ENCODE peak calls at places on chromosomes 7 and 10, in five cellular contexts. One of them, this sample, is unnamed.

GRCh38 chr7:139937685-139938084 is 108.6 kb downstream of the TBXAS1 start:
- DNase-seq in AG09319: no peak
- DNase-seq in brain microvascular endothelial cell: no peak
- DNase-seq in neural crest cell: no peak
- DNase-seq in cardiac fibroblast: no peak
- DNase-seq in this sample: no peak

GRCh38 chr7:44291733-44292395 is 33.5 kb downstream of the CAMK2B start:
- DNase-seq in AG09319: no peak
- DNase-seq in brain microvascular endothelial cell: no peak
- DNase-seq in neural crest cell: no peak
- DNase-seq in cardiac fibroblast: peak; percentile 24
- DNase-seq in this sample: no peak

GRCh38 chr10:63464402-63465292 is 1.1 kb downstream of the JMJD1C start:
- DNase-seq in AG09319: no peak
- DNase-seq in brain microvascular endothelial cell: peak; percentile 11
- DNase-seq in neural crest cell: no peak
- DNase-seq in cardiac fibroblast: peak; percentile 46
- DNase-seq in this sample: no peak

GRCh38 chr10:101693701-101694055 is 1.3 kb downstream of the FBXW4 start:
- DNase-seq in AG09319: peak; percentile 14
- DNase-seq in brain microvascular endothelial cell: peak; percentile 43
- DNase-seq in neural crest cell: peak; percentile 16
- DNase-seq in cardiac fibroblast: peak; percentile 70
- DNase-seq in this sample: no peak

GRCh38 chr10:75926763-75927162 is 495.3 kb downstream of the LRMDA start:
- DNase-seq in AG09319: no peak
- DNase-seq in brain microvascular endothelial cell: peak; percentile 17
- DNase-seq in neural crest cell: no peak
- DNase-seq in cardiac fibroblast: no peak
- DNase-seq in this sample: no peak

GRCh38 chr10:3825244-3825643 is 40.2 kb upstream of the KLF6 start:
- DNase-seq in AG09319: no peak
- DNase-seq in brain microvascular endothelial cell: peak; percentile 75
- DNase-seq in neural crest cell: no peak
- DNase-seq in cardiac fibroblast: peak; percentile 86
- DNase-seq in this sample: no peak

GRCh38 chr7:151439855-151440798 is at the start of gene CRYGN:
- DNase-seq in AG09319: no peak
- DNase-seq in brain microvascular endothelial cell: no peak
- DNase-seq in neural crest cell: no peak
- DNase-seq in cardiac fibroblast: no peak
- DNase-seq in this sample: no peak

GRCh38 chr10:123603130-123603529 is 63.0 kb upstream of the GPR26 start:
- DNase-seq in AG09319: no peak
- DNase-seq in brain microvascular endothelial cell: no peak
- DNase-seq in neural crest cell: no peak
- DNase-seq in cardiac fibroblast: no peak
- DNase-seq in this sample: no peak

GRCh38 chr10:105062881-105063280 is 421.8 kb downstream of the SORCS3 start:
- DNase-seq in AG09319: no peak
- DNase-seq in brain microvascular endothelial cell: no peak
- DNase-seq in neural crest cell: no peak
- DNase-seq in cardiac fibroblast: no peak
- DNase-seq in this sample: no peak

GRCh38 chr7:1231214-1232102 is 1.2 kb upstream of the UNCX start:
- DNase-seq in AG09319: no peak
- DNase-seq in brain microvascular endothelial cell: no peak
- DNase-seq in neural crest cell: no peak
- DNase-seq in cardiac fibroblast: no peak
- DNase-seq in this sample: no peak

GRCh38 chr7:103679156-103680132 is 233.4 kb upstream of the SLC26A5 start:
- DNase-seq in AG09319: no peak
- DNase-seq in brain microvascular endothelial cell: no peak
- DNase-seq in neural crest cell: no peak
- DNase-seq in cardiac fibroblast: peak; percentile 61
- DNase-seq in this sample: no peak

GRCh38 chr10:4885142-4885541 is 59.1 kb downstream of the AKR1E2 start:
- DNase-seq in AG09319: no peak
- DNase-seq in brain microvascular endothelial cell: no peak
- DNase-seq in neural crest cell: no peak
- DNase-seq in cardiac fibroblast: no peak
- DNase-seq in this sample: no peak

GRCh38 chr7:82081644-82082224 is 311.9 kb upstream of the HGF start:
- DNase-seq in AG09319: no peak
- DNase-seq in brain microvascular endothelial cell: no peak
- DNase-seq in neural crest cell: no peak
- DNase-seq in cardiac fibroblast: no peak
- DNase-seq in this sample: no peak

GRCh38 chr10:127983701-127984100 is 76.8 kb downstream of the PTPRE start:
- DNase-seq in AG09319: no peak
- DNase-seq in brain microvascular endothelial cell: no peak
- DNase-seq in neural crest cell: no peak
- DNase-seq in cardiac fibroblast: no peak
- DNase-seq in this sample: no peak

GRCh38 chr7:150936018-150936417 is 42.1 kb downstream of the KCNH2 start:
- DNase-seq in AG09319: no peak
- DNase-seq in brain microvascular endothelial cell: no peak
- DNase-seq in neural crest cell: no peak
- DNase-seq in cardiac fibroblast: no peak
- DNase-seq in this sample: no peak

GRCh38 chr7:81725496-81726117 is 44.2 kb downstream of the HGF start:
- DNase-seq in AG09319: peak; percentile 73
- DNase-seq in brain microvascular endothelial cell: peak; percentile 88
- DNase-seq in neural crest cell: no peak
- DNase-seq in cardiac fibroblast: peak; percentile 94
- DNase-seq in this sample: no peak

GRCh38 chr10:43043342-43043772 is 33.5 kb upstream of the RET start:
- DNase-seq in AG09319: no peak
- DNase-seq in brain microvascular endothelial cell: no peak
- DNase-seq in neural crest cell: no peak
- DNase-seq in cardiac fibroblast: no peak
- DNase-seq in this sample: no peak

GRCh38 chr7:50142421-50143113 is 49.5 kb upstream of the ZPBP start:
- DNase-seq in AG09319: peak; percentile 7
- DNase-seq in brain microvascular endothelial cell: peak; percentile 17
- DNase-seq in neural crest cell: no peak
- DNase-seq in cardiac fibroblast: peak; percentile 54
- DNase-seq in this sample: no peak

GRCh38 chr7:95052692-95053091 is 145.3 kb downstream of the PPP1R9A start:
- DNase-seq in AG09319: no peak
- DNase-seq in brain microvascular endothelial cell: no peak
- DNase-seq in neural crest cell: no peak
- DNase-seq in cardiac fibroblast: no peak
- DNase-seq in this sample: no peak

GRCh38 chr7:139515266-139515665 is 8.2 kb upstream of the CLEC2L start:
- DNase-seq in AG09319: no peak
- DNase-seq in brain microvascular endothelial cell: no peak
- DNase-seq in neural crest cell: no peak
- DNase-seq in cardiac fibroblast: no peak
- DNase-seq in this sample: no peak

GRCh38 chr10:69004821-69005220 is 16.2 kb downstream of the KIFBP start:
- DNase-seq in AG09319: peak; percentile 47
- DNase-seq in brain microvascular endothelial cell: peak; percentile 12
- DNase-seq in neural crest cell: no peak
- DNase-seq in cardiac fibroblast: peak; percentile 81
- DNase-seq in this sample: no peak

GRCh38 chr7:26147030-26147429 is 5.0 kb upstream of the NFE2L3 start:
- DNase-seq in AG09319: no peak
- DNase-seq in brain microvascular endothelial cell: no peak
- DNase-seq in neural crest cell: no peak
- DNase-seq in cardiac fibroblast: no peak
- DNase-seq in this sample: no peak

GRCh38 chr7:157464111-157464970 is 127.5 kb downstream of the DNAJB6 start:
- DNase-seq in AG09319: no peak
- DNase-seq in brain microvascular endothelial cell: no peak
- DNase-seq in neural crest cell: peak; percentile 49
- DNase-seq in cardiac fibroblast: no peak
- DNase-seq in this sample: peak; percentile 75

GRCh38 chr10:75233444-75234016 is 2.2 kb downstream of the COMTD1 start:
- DNase-seq in AG09319: no peak
- DNase-seq in brain microvascular endothelial cell: no peak
- DNase-seq in neural crest cell: no peak
- DNase-seq in cardiac fibroblast: no peak
- DNase-seq in this sample: no peak

GRCh38 chr7:13560441-13560840 is 429.0 kb downstream of the ETV1 start:
- DNase-seq in AG09319: no peak
- DNase-seq in brain microvascular endothelial cell: peak; percentile 74
- DNase-seq in neural crest cell: no peak
- DNase-seq in cardiac fibroblast: peak; percentile 83
- DNase-seq in this sample: no peak

GRCh38 chr10:72171175-72171630 is 44.6 kb upstream of the ANAPC16 start:
- DNase-seq in AG09319: no peak
- DNase-seq in brain microvascular endothelial cell: peak; percentile 81
- DNase-seq in neural crest cell: no peak
- DNase-seq in cardiac fibroblast: peak; percentile 86
- DNase-seq in this sample: no peak

GRCh38 chr10:132630666-132631347 is 93.2 kb downstream of the INPP5A start:
- DNase-seq in AG09319: no peak
- DNase-seq in brain microvascular endothelial cell: no peak
- DNase-seq in neural crest cell: no peak
- DNase-seq in cardiac fibroblast: peak; percentile 36
- DNase-seq in this sample: no peak

GRCh38 chr7:94394399-94395140 is at the start of gene COL1A2:
- DNase-seq in AG09319: peak; percentile 99
- DNase-seq in brain microvascular endothelial cell: peak; percentile 96
- DNase-seq in neural crest cell: peak; percentile 38
- DNase-seq in cardiac fibroblast: peak; percentile 99
- DNase-seq in this sample: no peak

GRCh38 chr10:42952358-42952757 is 124.5 kb upstream of the RET start:
- DNase-seq in AG09319: no peak
- DNase-seq in brain microvascular endothelial cell: no peak
- DNase-seq in neural crest cell: peak; percentile 53
- DNase-seq in cardiac fibroblast: no peak
- DNase-seq in this sample: no peak

GRCh38 chr7:93574269-93574645 is 267 bp downstream of the CALCR start:
- DNase-seq in AG09319: no peak
- DNase-seq in brain microvascular endothelial cell: no peak
- DNase-seq in neural crest cell: no peak
- DNase-seq in cardiac fibroblast: no peak
- DNase-seq in this sample: no peak

GRCh38 chr7:2667843-2668242 is 20.2 kb upstream of the AMZ1 start:
- DNase-seq in AG09319: no peak
- DNase-seq in brain microvascular endothelial cell: no peak
- DNase-seq in neural crest cell: no peak
- DNase-seq in cardiac fibroblast: no peak
- DNase-seq in this sample: no peak

GRCh38 chr10:21526952-21527633 is 1.6 kb upstream of the SKIDA1 start:
- DNase-seq in AG09319: no peak
- DNase-seq in brain microvascular endothelial cell: peak; percentile 42
- DNase-seq in neural crest cell: no peak
- DNase-seq in cardiac fibroblast: peak; percentile 75
- DNase-seq in this sample: no peak

GRCh38 chr7:70602135-70602534 is 529.8 kb upstream of the GALNT17 start:
- DNase-seq in AG09319: no peak
- DNase-seq in brain microvascular endothelial cell: no peak
- DNase-seq in neural crest cell: no peak
- DNase-seq in cardiac fibroblast: no peak
- DNase-seq in this sample: no peak

GRCh38 chr7:67438913-67439312 is 442.3 kb downstream of the TYW1 start:
- DNase-seq in AG09319: no peak
- DNase-seq in brain microvascular endothelial cell: no peak
- DNase-seq in neural crest cell: no peak
- DNase-seq in cardiac fibroblast: no peak
- DNase-seq in this sample: no peak
- TF ChIP-seq CTCF in AG09319: no peak
- TF ChIP-seq CTCF in brain microvascular endothelial cell: no peak
- TF ChIP-seq CTCF in neural crest cell: no peak
- TF ChIP-seq CTCF in cardiac fibroblast: no peak
- TF ChIP-seq CTCF in this sample: no peak

DNA sequence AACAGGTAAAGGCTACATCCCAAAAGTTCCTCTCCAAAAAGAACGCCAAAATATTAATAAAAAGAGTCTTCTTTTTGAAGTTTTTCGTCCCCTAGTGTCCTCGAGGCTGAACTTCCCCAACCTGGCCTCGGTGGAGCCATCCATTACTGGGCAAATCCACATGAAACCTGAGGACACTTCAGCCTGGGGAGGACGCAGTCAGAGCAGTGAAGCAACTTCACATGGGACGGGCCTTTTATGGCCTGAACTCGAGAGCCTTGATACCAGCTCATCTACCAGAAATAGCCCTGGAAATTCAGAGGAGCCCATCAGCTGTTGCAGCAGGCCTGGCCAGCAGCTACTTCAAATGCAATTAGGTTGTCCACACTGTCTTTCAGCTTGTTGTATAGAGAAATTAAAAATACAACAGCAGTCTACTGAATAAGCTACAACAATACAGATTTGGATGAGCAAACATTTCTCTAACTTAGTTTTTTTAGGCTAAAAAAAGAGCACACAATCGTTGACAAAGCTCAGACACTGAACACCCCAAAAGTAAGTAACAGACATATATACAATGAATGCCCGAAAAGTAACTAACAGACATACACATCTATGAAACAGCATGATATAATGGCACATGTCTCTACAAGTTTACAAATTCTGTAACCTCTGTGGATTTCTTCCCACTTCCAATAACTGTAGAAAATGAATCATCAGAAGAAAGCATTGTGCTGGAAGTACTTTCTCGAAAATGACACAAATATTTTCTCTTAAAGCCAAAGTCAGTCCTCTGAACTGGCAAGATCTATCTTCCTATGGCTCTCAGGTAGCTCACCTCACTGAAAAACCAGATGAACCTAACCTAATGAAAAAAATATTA is at the start of gene SVIL:
- DNase-seq in AG09319: no peak
- DNase-seq in brain microvascular endothelial cell: peak; percentile 92
- DNase-seq in neural crest cell: no peak
- DNase-seq in cardiac fibroblast: peak; percentile 90
- DNase-seq in this sample: no peak
- TF ChIP-seq CTCF in AG09319: no peak
- TF ChIP-seq CTCF in brain microvascular endothelial cell: peak; percentile 3
- TF ChIP-seq CTCF in neural crest cell: peak; percentile 24
- TF ChIP-seq CTCF in cardiac fibroblast: no peak
- TF ChIP-seq CTCF in this sample: no peak

GRCh38 chr7:28032738-28033380 is 147.7 kb downstream of the JAZF1 start:
- DNase-seq in AG09319: no peak
- DNase-seq in brain microvascular endothelial cell: no peak
- DNase-seq in neural crest cell: no peak
- DNase-seq in cardiac fibroblast: no peak
- DNase-seq in this sample: no peak
- TF ChIP-seq CTCF in AG09319: no peak
- TF ChIP-seq CTCF in brain microvascular endothelial cell: peak; percentile 27
- TF ChIP-seq CTCF in neural crest cell: no peak
- TF ChIP-seq CTCF in cardiac fibroblast: no peak
- TF ChIP-seq CTCF in this sample: peak; percentile 8

GRCh38 chr7:73976761-73977625 is 51.0 kb upstream of the ELN start:
- DNase-seq in AG09319: no peak
- DNase-seq in brain microvascular endothelial cell: no peak
- DNase-seq in neural crest cell: no peak
- DNase-seq in cardiac fibroblast: no peak
- DNase-seq in this sample: no peak

GRCh38 chr7:73980206-73980605 is 47.8 kb upstream of the ELN start:
- DNase-seq in AG09319: no peak
- DNase-seq in brain microvascular endothelial cell: no peak
- DNase-seq in neural crest cell: no peak
- DNase-seq in cardiac fibroblast: no peak
- DNase-seq in this sample: no peak

GRCh38 chr7:73974948-73975926 is 52.7 kb upstream of the ELN start:
- DNase-seq in AG09319: no peak
- DNase-seq in brain microvascular endothelial cell: no peak
- DNase-seq in neural crest cell: no peak
- DNase-seq in cardiac fibroblast: no peak
- DNase-seq in this sample: no peak

GRCh38 chr7:73977626-73978618 is 50.1 kb upstream of the ELN start:
- DNase-seq in AG09319: no peak
- DNase-seq in brain microvascular endothelial cell: no peak
- DNase-seq in neural crest cell: no peak
- DNase-seq in cardiac fibroblast: no peak
- DNase-seq in this sample: no peak

GRCh38 chr7:73978681-73979563 is 49.1 kb upstream of the ELN start:
- DNase-seq in AG09319: no peak
- DNase-seq in brain microvascular endothelial cell: peak; percentile 6
- DNase-seq in neural crest cell: no peak
- DNase-seq in cardiac fibroblast: peak; percentile 50
- DNase-seq in this sample: no peak
- TF ChIP-seq CTCF in AG09319: peak; percentile 31
- TF ChIP-seq CTCF in brain microvascular endothelial cell: peak; percentile 58
- TF ChIP-seq CTCF in neural crest cell: peak; percentile 54
- TF ChIP-seq CTCF in cardiac fibroblast: peak; percentile 53
- TF ChIP-seq CTCF in this sample: peak; percentile 46